ENCODE peak calls at places on chromosomes 16 and 17, in six cellular contexts. One of them, this sample, is unnamed.

GRCh38 chr17:81869221-81870154 is 1.6 kb downstream of the ARHGDIA start:
- DNase-seq in Peyer's patch: peak
- DNase-seq in fibroblast of the aortic adventitia: peak
- DNase-seq in esophagus squamous epithelium: no peak
- DNase-seq in neural crest cell: peak
- DNase-seq in colonic mucosa: peak
- DNase-seq in this sample: peak

GRCh38 chr16:67648088-67648763 is 3.3 kb downstream of the CARMIL2 start:
- DNase-seq in Peyer's patch: no peak
- DNase-seq in fibroblast of the aortic adventitia: no peak
- DNase-seq in esophagus squamous epithelium: no peak
- DNase-seq in neural crest cell: no peak
- DNase-seq in colonic mucosa: no peak
- DNase-seq in this sample: no peak

GRCh38 chr17:13947499-13947898 is 121.8 kb upstream of the COX10 start:
- DNase-seq in Peyer's patch: no peak
- DNase-seq in fibroblast of the aortic adventitia: peak
- DNase-seq in esophagus squamous epithelium: no peak
- DNase-seq in neural crest cell: no peak
- DNase-seq in colonic mucosa: no peak
- DNase-seq in this sample: no peak

GRCh38 chr17:34499576-34499975 is 79.8 kb upstream of the TMEM132E start:
- DNase-seq in Peyer's patch: no peak
- DNase-seq in fibroblast of the aortic adventitia: peak
- DNase-seq in esophagus squamous epithelium: no peak
- DNase-seq in neural crest cell: no peak
- DNase-seq in colonic mucosa: no peak
- DNase-seq in this sample: peak

GRCh38 chr16:85443116-85443515 is 170.0 kb upstream of the GSE1 start:
- DNase-seq in Peyer's patch: no peak
- DNase-seq in fibroblast of the aortic adventitia: no peak
- DNase-seq in esophagus squamous epithelium: no peak
- DNase-seq in neural crest cell: no peak
- DNase-seq in colonic mucosa: no peak
- DNase-seq in this sample: no peak

GRCh38 chr17:46028969-46029565 is 30.0 kb downstream of the STH start:
- DNase-seq in Peyer's patch: no peak
- DNase-seq in fibroblast of the aortic adventitia: no peak
- DNase-seq in esophagus squamous epithelium: no peak
- DNase-seq in neural crest cell: no peak
- DNase-seq in colonic mucosa: no peak
- DNase-seq in this sample: no peak

GRCh38 chr17:74919440-74920305 is 3.4 kb downstream of the USH1G start:
- DNase-seq in Peyer's patch: no peak
- DNase-seq in fibroblast of the aortic adventitia: peak
- DNase-seq in esophagus squamous epithelium: no peak
- DNase-seq in neural crest cell: no peak
- DNase-seq in colonic mucosa: no peak
- DNase-seq in this sample: peak

GRCh38 chr17:28272166-28272565 is 46.8 kb upstream of the TMEM97 start:
- DNase-seq in Peyer's patch: no peak
- DNase-seq in fibroblast of the aortic adventitia: peak
- DNase-seq in esophagus squamous epithelium: no peak
- DNase-seq in neural crest cell: no peak
- DNase-seq in colonic mucosa: no peak
- DNase-seq in this sample: no peak

GRCh38 chr17:17919169-17920107 is 52.8 kb downstream of the TOM1L2 start:
- DNase-seq in Peyer's patch: peak
- DNase-seq in fibroblast of the aortic adventitia: peak
- DNase-seq in esophagus squamous epithelium: no peak
- DNase-seq in neural crest cell: peak
- DNase-seq in colonic mucosa: peak
- DNase-seq in this sample: peak
- TF ChIP-seq CTCF in Peyer's patch: peak
- TF ChIP-seq CTCF in fibroblast of the aortic adventitia: peak
- TF ChIP-seq CTCF in esophagus squamous epithelium: peak
- TF ChIP-seq CTCF in neural crest cell: peak
- TF ChIP-seq CTCF in colonic mucosa: peak
- TF ChIP-seq CTCF in this sample: peak

GRCh38 chr16:51374790-51375189 is 223.7 kb upstream of the SALL1 start:
- DNase-seq in Peyer's patch: no peak
- DNase-seq in fibroblast of the aortic adventitia: no peak
- DNase-seq in esophagus squamous epithelium: no peak
- DNase-seq in neural crest cell: no peak
- DNase-seq in colonic mucosa: no peak
- DNase-seq in this sample: no peak

GRCh38 chr16:51376080-51376479 is 225.0 kb upstream of the SALL1 start:
- DNase-seq in Peyer's patch: no peak
- DNase-seq in fibroblast of the aortic adventitia: no peak
- DNase-seq in esophagus squamous epithelium: no peak
- DNase-seq in neural crest cell: no peak
- DNase-seq in colonic mucosa: no peak
- DNase-seq in this sample: no peak

DNA sequence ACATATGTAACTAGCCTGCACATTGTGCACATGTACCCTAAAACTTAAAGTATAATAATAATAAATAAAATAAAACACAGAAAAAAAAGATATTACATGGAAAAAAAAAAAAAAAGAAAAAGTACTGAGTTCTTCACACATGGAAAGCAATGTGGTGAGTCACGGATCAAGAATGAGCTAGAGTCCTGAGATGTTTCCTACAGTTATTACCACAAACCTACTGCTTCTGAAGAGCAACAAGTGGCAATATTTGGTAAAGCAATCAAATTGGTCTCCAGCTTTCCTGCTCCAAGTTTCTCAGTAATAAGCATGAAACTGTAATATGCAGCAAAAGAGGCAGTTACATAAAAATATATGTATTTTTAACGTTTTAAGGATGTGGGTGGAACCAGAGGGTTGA is 223.3 kb upstream of the SALL1 start:
- DNase-seq in Peyer's patch: no peak
- DNase-seq in fibroblast of the aortic adventitia: peak
- DNase-seq in esophagus squamous epithelium: no peak
- DNase-seq in neural crest cell: no peak
- DNase-seq in colonic mucosa: no peak
- DNase-seq in this sample: no peak
- TF ChIP-seq CTCF in Peyer's patch: no peak
- TF ChIP-seq CTCF in fibroblast of the aortic adventitia: peak
- TF ChIP-seq CTCF in esophagus squamous epithelium: no peak
- TF ChIP-seq CTCF in neural crest cell: no peak
- TF ChIP-seq CTCF in colonic mucosa: no peak
- TF ChIP-seq CTCF in this sample: no peak

GRCh38 chr16:87297918-87298631 is 19.1 kb downstream of the C16orf95 start:
- DNase-seq in Peyer's patch: peak
- DNase-seq in fibroblast of the aortic adventitia: peak
- DNase-seq in esophagus squamous epithelium: no peak
- DNase-seq in neural crest cell: peak
- DNase-seq in colonic mucosa: no peak
- DNase-seq in this sample: peak
- TF ChIP-seq CTCF in Peyer's patch: peak
- TF ChIP-seq CTCF in fibroblast of the aortic adventitia: peak
- TF ChIP-seq CTCF in esophagus squamous epithelium: no peak
- TF ChIP-seq CTCF in neural crest cell: peak
- TF ChIP-seq CTCF in colonic mucosa: peak
- TF ChIP-seq CTCF in this sample: peak

GRCh38 chr16:25106567-25107465 is 4.7 kb upstream of the LCMT1 start:
- DNase-seq in Peyer's patch: peak
- DNase-seq in fibroblast of the aortic adventitia: peak
- DNase-seq in esophagus squamous epithelium: peak
- DNase-seq in neural crest cell: peak
- DNase-seq in colonic mucosa: peak
- DNase-seq in this sample: peak
- TF ChIP-seq CTCF in Peyer's patch: peak
- TF ChIP-seq CTCF in fibroblast of the aortic adventitia: peak
- TF ChIP-seq CTCF in esophagus squamous epithelium: no peak
- TF ChIP-seq CTCF in neural crest cell: peak
- TF ChIP-seq CTCF in colonic mucosa: no peak
- TF ChIP-seq CTCF in this sample: no peak

DNA sequence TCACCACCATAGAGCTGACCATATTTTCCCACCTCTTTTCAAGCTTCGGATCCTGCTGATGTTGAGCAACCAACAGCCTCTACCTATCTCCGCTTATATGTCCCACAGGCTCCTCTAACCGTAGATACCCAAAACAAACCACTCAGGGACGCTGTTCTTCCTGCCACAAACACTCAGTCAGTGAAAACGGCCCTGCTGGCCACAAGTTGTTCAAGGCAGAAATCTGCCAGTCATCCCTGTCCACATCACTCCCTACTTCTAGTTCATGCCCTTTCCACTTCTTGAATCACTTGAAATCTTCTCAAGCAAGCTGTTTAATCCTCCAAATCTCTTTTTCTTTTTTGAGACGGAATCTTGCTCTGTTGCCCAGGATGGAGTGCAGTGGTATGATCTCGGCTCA is 7.9 kb downstream of the RABEP2 start:
- DNase-seq in Peyer's patch: no peak
- DNase-seq in fibroblast of the aortic adventitia: no peak
- DNase-seq in esophagus squamous epithelium: no peak
- DNase-seq in neural crest cell: no peak
- DNase-seq in colonic mucosa: no peak
- DNase-seq in this sample: no peak
- TF ChIP-seq CTCF in Peyer's patch: no peak
- TF ChIP-seq CTCF in fibroblast of the aortic adventitia: no peak
- TF ChIP-seq CTCF in esophagus squamous epithelium: no peak
- TF ChIP-seq CTCF in neural crest cell: no peak
- TF ChIP-seq CTCF in colonic mucosa: no peak
- TF ChIP-seq CTCF in this sample: no peak